ENCODE peak calls at places on chromosomes 4 and X, in eight cellular contexts. D, F, I, V, L, U, G and E are unnamed samples.

GRCh38 chr4:183328832-183329231 is 6.6 kb upstream of the CLDN24 start:
- DNase-seq in V (no peak), F (no peak), D (no peak), I (no peak), U (no peak), G (no peak), L (no peak), E (no peak)

GRCh38 chrX:45740291-45740690 is 539.6 kb upstream of the DIPK2B start:
- DNase-seq in U (no peak), I (no peak), V (no peak), D (no peak), F (no peak), L (no peak), G (no peak), E (no peak)

GRCh38 chrX:526295-527224 is 104.0 kb upstream of the SHOX start:
- DNase-seq in F (no peak), V (no peak), G (no peak), I (no peak), D (no peak), L (peak), U (no peak), E (no peak)

GRCh38 chr4:8819421-8820177 is 52.0 kb downstream of the HMX1 start:
- DNase-seq in F (peak), V (no peak), I (no peak), U (no peak), L (no peak), G (no peak), D (peak), E (peak)

GRCh38 chr4:71322425-71322824 is 16.4 kb upstream of the SLC4A4 start:
- DNase-seq in V (no peak), U (no peak), L (no peak), G (no peak), I (no peak), D (no peak), F (no peak), E (no peak)

GRCh38 chrX:13084611-13085010 is 40.2 kb upstream of the FAM9C start:
- DNase-seq in F (no peak), U (no peak), D (no peak), L (no peak), V (no peak), G (no peak), I (no peak), E (no peak)

GRCh38 chr4:183960021-183960420 is 54.9 kb downstream of the STOX2 start:
- DNase-seq in I (peak), F (no peak), L (no peak), U (peak), V (peak), G (peak), D (no peak), E (no peak)

GRCh38 chr4:112752510-112752909 is 115.6 kb downstream of the LARP7 start:
- DNase-seq in V (no peak), D (no peak), L (no peak), G (no peak), I (no peak), F (no peak), U (no peak), E (no peak)

GRCh38 chr4:56619160-56619559 is 61.9 kb downstream of the HOPX start:
- DNase-seq in D (no peak), G (no peak), I (no peak), F (no peak), V (no peak), L (no peak), U (no peak), E (no peak)

GRCh38 chrX:148649145-148649645 is 148.8 kb downstream of the AFF2 start:
- DNase-seq in I (no peak), G (no peak), D (no peak), V (no peak), L (no peak), U (no peak), F (no peak), E (no peak)

GRCh38 chr4:186260117-186260503 is 5.9 kb upstream of the F11 start:
- DNase-seq in U (no peak), I (no peak), L (no peak), V (no peak), F (no peak), G (no peak), D (no peak), E (no peak)

GRCh38 chr4:5386921-5387320 is 321.4 kb downstream of the EVC2 start:
- DNase-seq in U (no peak), L (no peak), I (no peak), V (no peak), G (no peak), D (no peak), F (no peak), E (no peak)

GRCh38 chr4:152206646-152207435 is 329.1 kb downstream of the FBXW7 start:
- DNase-seq in D (no peak), G (no peak), F (no peak), U (no peak), V (no peak), I (no peak), L (no peak), E (no peak)

GRCh38 chrX:15694968-15695451 is 30.4 kb upstream of the CLTRN start:
- DNase-seq in V (peak), F (no peak), D (no peak), L (no peak), I (no peak), U (no peak), G (no peak), E (no peak)

GRCh38 chrX:10397349-10397748 is 223.0 kb downstream of the MID1 start:
- DNase-seq in V (no peak), I (no peak), F (no peak), D (no peak), U (no peak), L (no peak), G (no peak), E (no peak)

GRCh38 chr4:183362916-183363542 is 40.8 kb upstream of the CLDN24 start:
- DNase-seq in L (no peak), V (no peak), D (no peak), I (no peak), G (no peak), F (no peak), U (no peak), E (no peak)

GRCh38 chr4:42995343-42995944 is 102.9 kb downstream of the GRXCR1 start:
- DNase-seq in U (no peak), V (no peak), F (no peak), L (peak), G (no peak), D (no peak), I (peak), E (no peak)

GRCh38 chrX:71302461-71303213 is 1.1 kb downstream of the ITGB1BP2 start:
- DNase-seq in U (no peak), V (no peak), D (no peak), F (no peak), I (no peak), L (no peak), G (no peak), E (no peak)

GRCh38 chrX:121256653-121257052 is 209.2 kb downstream of the GLUD2 start:
- DNase-seq in F (no peak), U (no peak), I (no peak), G (no peak), L (no peak), D (no peak), V (no peak), E (no peak)

GRCh38 chrX:151796576-151796975 is 62.0 kb downstream of the CNGA2 start:
- DNase-seq in D (no peak), L (no peak), I (no peak), U (no peak), F (no peak), G (no peak), V (no peak), E (no peak)

GRCh38 chrX:119168104-119168503 is 40.5 kb upstream of the KIAA1210 start:
- DNase-seq in I (no peak), F (no peak), G (no peak), U (no peak), L (no peak), V (no peak), D (no peak), E (no peak)

GRCh38 chr4:178602833-178603232 is 1160.6 kb upstream of the AGA start:
- DNase-seq in U (no peak), L (no peak), V (no peak), F (no peak), G (no peak), D (no peak), I (no peak), E (no peak)

GRCh38 chr4:131370846-131371245 is 1778.2 kb upstream of the PCDH10 start:
- DNase-seq in I (no peak), F (no peak), G (no peak), V (no peak), L (no peak), U (no peak), D (no peak), E (no peak)

GRCh38 chr4:168560184-168560834 is 63.5 kb downstream of the PALLD start:
- DNase-seq in D (no peak), U (peak), I (no peak), F (no peak), G (peak), V (no peak), L (no peak), E (no peak)

GRCh38 chrX:1391707-1392375 is at the start of gene SLC25A6:
- DNase-seq in D (peak), L (peak), F (peak), V (peak), U (peak), I (peak), G (peak), E (peak)

GRCh38 chr4:75786526-75786925 is 62.1 kb downstream of the USO1 start:
- DNase-seq in I (no peak), L (no peak), F (no peak), U (no peak), V (no peak), D (no peak), G (no peak), E (no peak)

GRCh38 chrX:155086202-155086840 is 15.0 kb downstream of the BRCC3 start:
- DNase-seq in I (peak), U (peak), D (peak), F (no peak), L (peak), G (no peak), V (no peak), E (no peak)

GRCh38 chrX:83419030-83419792 is 88.9 kb upstream of the POU3F4 start:
- DNase-seq in F (no peak), L (no peak), D (peak), G (no peak), U (no peak), V (no peak), I (no peak), E (no peak)

GRCh38 chrX:21657318-21658151 is 595 bp downstream of the KLHL34 start:
- DNase-seq in F (peak), G (no peak), D (peak), V (no peak), I (no peak), U (no peak), L (peak), E (no peak)

GRCh38 chrX:154409222-154409871 is at the start of gene DNASE1L1:
- DNase-seq in D (peak), V (peak), U (peak), I (no peak), F (peak), L (no peak), G (peak), E (peak)

GRCh38 chrX:48919947-48920712 is 1.3 kb upstream of the PIM2 start:
- DNase-seq in V (no peak), D (peak), F (no peak), L (peak), I (no peak), G (no peak), U (no peak), E (no peak)
- H3K27ac ChIP-seq in V (peak), D (no peak), F (peak), L (peak), I (no peak), G (peak), U (peak), E (peak)

GRCh38 chrX:75155454-75155829 is 641 bp downstream of the ABCB7 start:
- DNase-seq in D (no peak), F (no peak), L (peak), V (no peak), U (no peak), I (no peak), G (no peak), E (no peak)

GRCh38 chrX:75156537-75156945 is 458 bp upstream of the ABCB7 start:
- DNase-seq in I (no peak), U (no peak), D (no peak), G (no peak), L (no peak), V (no peak), F (no peak), E (no peak)

GRCh38 chrX:75155830-75156525 is at the start of gene ABCB7:
- DNase-seq in L (peak), U (peak), V (peak), G (peak), I (peak), F (peak), D (peak), E (no peak)

GRCh38 chrX:75151828-75152592 is 4.1 kb downstream of the ABCB7 start:
- DNase-seq in I (no peak), L (no peak), D (no peak), U (no peak), F (no peak), G (no peak), V (no peak), E (no peak)

DNA sequence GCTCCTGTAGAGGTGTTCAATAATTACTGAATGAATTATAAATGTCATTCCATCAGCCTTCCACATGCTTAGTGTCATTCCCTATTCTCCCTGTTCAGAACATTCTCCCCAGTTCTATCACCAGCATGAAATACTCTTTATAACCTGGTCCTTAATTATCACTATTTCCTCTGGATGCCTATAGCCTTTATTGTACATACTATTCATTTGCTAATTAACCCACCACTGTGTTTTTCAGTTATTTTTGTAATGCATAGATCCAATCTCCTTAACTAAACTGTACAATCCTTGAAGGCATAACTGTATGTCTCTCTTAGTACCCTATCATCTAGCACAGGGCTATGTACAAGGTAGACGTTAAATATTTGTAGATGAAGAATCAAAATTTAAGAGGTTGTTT is 1.2 kb downstream of the ABCB7 start:
- DNase-seq in V (no peak), F (no peak), U (no peak), G (no peak), D (no peak), L (no peak), I (no peak), E (no peak)
- H3K4me3 ChIP-seq in V (peak), F (peak), U (no peak), G (peak), D (peak), L (peak), I (no peak), E (peak)

DNA sequence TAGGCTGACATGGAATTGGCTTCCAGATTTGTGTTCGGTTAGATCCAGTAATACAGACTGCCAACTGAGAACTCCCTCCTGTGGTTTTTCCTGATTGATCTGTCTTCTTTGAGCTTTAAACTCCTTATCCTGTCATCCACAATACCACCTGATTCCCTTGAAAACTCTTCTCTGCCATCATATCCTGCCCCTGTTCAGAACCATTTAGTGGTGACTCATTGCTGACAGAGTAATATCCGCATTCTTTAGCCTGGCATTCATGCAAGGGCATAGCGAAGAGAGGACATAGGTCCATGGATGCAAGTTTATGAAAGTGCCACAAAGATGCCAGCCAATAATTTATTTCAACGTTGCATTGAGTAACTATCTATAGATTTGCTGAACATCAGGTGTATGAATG is 76.6 kb downstream of the ITIH6 start:
- DNase-seq in V (no peak), D (no peak), F (no peak), L (no peak), I (no peak), G (no peak), U (no peak), E (no peak)
- H3K27ac ChIP-seq in V (no peak), D (no peak), F (no peak), L (no peak), I (no peak), G (no peak), U (no peak), E (no peak)

DNA sequence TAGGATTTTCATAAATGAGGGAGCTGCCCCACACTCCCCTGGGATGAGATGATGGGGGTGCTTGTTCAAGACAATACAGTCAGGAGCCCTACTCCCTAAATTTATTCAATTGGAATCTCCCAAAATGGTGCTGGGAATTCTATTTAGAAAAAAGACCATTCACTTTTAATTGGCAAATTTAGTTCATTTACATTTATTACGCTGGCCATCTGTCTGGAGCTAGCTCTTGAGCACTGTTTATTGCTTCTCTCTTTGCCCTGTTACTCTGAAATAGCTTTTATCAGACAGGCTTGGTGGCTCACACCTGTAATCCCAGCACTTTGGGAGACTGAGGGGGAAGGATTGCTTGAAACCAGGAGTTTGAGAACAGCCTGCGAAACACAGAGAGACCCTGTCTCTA is 2.0 kb upstream of the ARSD start:
- DNase-seq in F (no peak), I (no peak), U (no peak), V (no peak), G (no peak), L (no peak), D (no peak), E (no peak)
- H3K4me3 ChIP-seq in F (no peak), I (no peak), U (no peak), V (no peak), G (no peak), L (no peak), D (no peak), E (no peak)

DNA sequence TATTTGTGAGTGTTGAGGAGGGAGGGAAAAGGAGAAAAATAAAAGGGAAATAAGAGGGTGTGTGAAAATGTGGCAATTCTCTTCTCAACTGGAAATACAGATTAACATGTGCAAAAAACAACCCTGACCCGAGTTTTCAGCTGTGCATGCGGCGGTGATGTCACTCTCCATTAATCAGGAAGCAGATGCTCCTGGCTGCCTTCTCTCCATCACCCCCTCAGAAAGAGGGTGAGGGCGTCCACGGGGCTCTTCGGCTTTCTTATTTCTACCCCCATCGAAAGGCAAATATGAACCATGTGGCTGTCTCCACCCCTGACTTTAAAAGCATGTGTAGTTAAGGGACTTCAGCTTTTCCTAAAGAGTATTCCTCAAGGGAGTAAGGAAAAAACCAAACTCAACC is 219.6 kb downstream of the MAML3 start:
- DNase-seq in L (no peak), D (no peak), V (no peak), U (no peak), I (no peak), F (no peak), G (no peak), E (no peak)
- H3K27ac ChIP-seq in L (no peak), D (no peak), V (peak), U (no peak), I (no peak), F (no peak), G (no peak), E (no peak)